ENCODE peak calls at places on chromosomes 4 and X, in ten cellular contexts. D is cerebellum; K is stimulated activated CD4-positive, alpha-beta T cell treated with anti-CD3 and anti-CD28 coated beads, TNF-alpha, amount 100 ng/mL, for 1 hour; P is NCI-H1694; M is NCI-H1092 treated with DMSO at 0.1 percent for 48 hours; O is GM12891; B is left ventricle myocardium inferior; F is lung microvascular endothelial cell; L is AG04450; Y is T follicular helper cell. E is an unnamed sample.

GRCh38 chr4:27888523-27888922 is 1027.9 kb downstream of the STIM2 start:
- DNase-seq in D (no peak), K (no peak), P (no peak), M (no peak), O (no peak), B (no peak), F (no peak), L (no peak), Y (no peak), E (no peak)

GRCh38 chr4:186726440-186727148 is 2.9 kb upstream of the FAT1 start:
- DNase-seq in D (peak), K (no peak), P (peak), M (peak), O (no peak), B (peak), F (peak), L (peak), Y (no peak), E (no peak)

GRCh38 chrX:154719132-154719675 is 31.7 kb downstream of the GAB3 start:
- DNase-seq in D (no peak), K (peak), P (no peak), M (no peak), O (no peak), B (no peak), F (no peak), L (no peak), Y (no peak), E (no peak)

GRCh38 chrX:72021975-72022374 is 109.7 kb downstream of the RTL5 start:
- DNase-seq in D (no peak), K (no peak), P (peak), M (no peak), O (no peak), B (no peak), F (peak), L (no peak), Y (no peak), E (no peak)

GRCh38 chr4:140635606-140636005 is 66.8 kb upstream of the UCP1 start:
- DNase-seq in D (no peak), K (no peak), P (no peak), M (no peak), O (no peak), B (peak), F (peak), L (no peak), Y (no peak), E (peak)

GRCh38 chrX:5907202-5907601 is 321.5 kb downstream of the NLGN4X start:
- DNase-seq in D (no peak), K (no peak), P (no peak), M (no peak), O (no peak), B (no peak), F (no peak), L (no peak), Y (no peak), E (no peak)

GRCh38 chr4:125321709-125322362 is 7.1 kb downstream of the FAT4 start:
- DNase-seq in D (no peak), K (no peak), P (no peak), M (no peak), O (no peak), B (no peak), F (no peak), L (no peak), Y (no peak), E (no peak)

GRCh38 chrX:103066606-103067005 is 2.6 kb upstream of the BEX1 start:
- DNase-seq in D (no peak), K (no peak), P (no peak), M (no peak), O (no peak), B (no peak), F (no peak), L (no peak), Y (no peak), E (no peak)

GRCh38 chrX:105711805-105712204 is 110.5 kb upstream of the NRK start:
- DNase-seq in D (no peak), K (no peak), P (no peak), M (no peak), O (no peak), B (no peak), F (no peak), L (no peak), Y (no peak), E (no peak)

GRCh38 chr4:73257242-73257994 is 1.2 kb downstream of the ANKRD17 start:
- DNase-seq in D (peak), K (peak), P (peak), M (peak), O (peak), B (peak), F (peak), L (peak), Y (peak), E (peak)

GRCh38 chrX:85303544-85303943 is 59.8 kb downstream of the ZNF711 start:
- DNase-seq in D (no peak), K (no peak), P (no peak), M (no peak), O (no peak), B (no peak), F (no peak), L (no peak), Y (no peak), E (no peak)

GRCh38 chr4:182163180-182163579 is 80.0 kb upstream of the TENM3 start:
- DNase-seq in D (no peak), K (no peak), P (no peak), M (no peak), O (no peak), B (no peak), F (no peak), L (no peak), Y (no peak), E (no peak)

GRCh38 chrX:72382199-72382590 is 76.5 kb upstream of the CITED1 start:
- DNase-seq in D (peak), K (no peak), P (no peak), M (peak), O (no peak), B (no peak), F (peak), L (no peak), Y (no peak), E (no peak)

GRCh38 chrX:40095588-40096394 is 2.0 kb downstream of the BCOR start:
- DNase-seq in D (no peak), K (no peak), P (no peak), M (no peak), O (no peak), B (peak), F (peak), L (no peak), Y (no peak), E (no peak)

GRCh38 chrX:138939038-138939437 is 227.5 kb upstream of the FGF13 start:
- DNase-seq in D (no peak), K (no peak), P (no peak), M (no peak), O (no peak), B (no peak), F (no peak), L (no peak), Y (no peak), E (no peak)

GRCh38 chrX:47690175-47690574 is 31.2 kb upstream of the UXT start:
- DNase-seq in D (no peak), K (no peak), P (no peak), M (no peak), O (no peak), B (no peak), F (no peak), L (no peak), Y (no peak), E (no peak)

GRCh38 chr4:78596111-78596742 is 44.7 kb downstream of the ANXA3 start:
- DNase-seq in D (no peak), K (no peak), P (no peak), M (no peak), O (no peak), B (no peak), F (no peak), L (no peak), Y (no peak), E (no peak)

GRCh38 chrX:46865281-46865680 is 28.4 kb downstream of the RP2 start:
- DNase-seq in D (no peak), K (no peak), P (no peak), M (no peak), O (no peak), B (no peak), F (peak), L (peak), Y (no peak), E (no peak)